ENCODE peak calls at places on chromosomes 16 and 17, in six cellular contexts. One of them, this sample, is unnamed.

GRCh38 chr16:89253548-89254287 is 36.2 kb downstream of the ZNF778 start:
- DNase-seq in HEK293T: no peak
- DNase-seq in A549: no peak
- DNase-seq in IMR-90: no peak
- DNase-seq in K562: no peak
- DNase-seq in HepG2: no peak
- DNase-seq in this sample: no peak

GRCh38 chr17:52233176-52233575 is 74.7 kb upstream of the CA10 start:
- DNase-seq in HepG2: no peak
- DNase-seq in HEK293T: no peak
- DNase-seq in IMR-90: no peak
- DNase-seq in K562: no peak
- DNase-seq in A549: no peak
- DNase-seq in this sample: no peak

GRCh38 chr17:74861554-74862107 is 1.9 kb upstream of the GRIN2C start:
- DNase-seq in K562: peak
- DNase-seq in IMR-90: no peak
- DNase-seq in HepG2: no peak
- DNase-seq in HEK293T: no peak
- DNase-seq in A549: no peak
- DNase-seq in this sample: no peak

GRCh38 chr17:65228734-65229390 is 91.7 kb downstream of the RGS9 start:
- DNase-seq in K562: peak
- DNase-seq in IMR-90: peak
- DNase-seq in HepG2: no peak
- DNase-seq in HEK293T: peak
- DNase-seq in A549: no peak
- DNase-seq in this sample: peak

GRCh38 chr17:34645636-34646035 is 66.3 kb downstream of the TMEM132E start:
- DNase-seq in IMR-90: no peak
- DNase-seq in HepG2: no peak
- DNase-seq in K562: peak
- DNase-seq in HEK293T: no peak
- DNase-seq in A549: no peak
- DNase-seq in this sample: no peak

GRCh38 chr17:74441537-74441936 is 9.6 kb downstream of the GPRC5C start:
- DNase-seq in HEK293T: no peak
- DNase-seq in A549: no peak
- DNase-seq in K562: no peak
- DNase-seq in HepG2: no peak
- DNase-seq in IMR-90: no peak
- DNase-seq in this sample: no peak

GRCh38 chr16:27690604-27691003 is 140.7 kb downstream of the KATNIP start:
- DNase-seq in IMR-90: peak
- DNase-seq in K562: peak
- DNase-seq in HEK293T: peak
- DNase-seq in A549: no peak
- DNase-seq in HepG2: peak
- DNase-seq in this sample: no peak

GRCh38 chr16:788399-789126 is at the start of gene CHTF18:
- DNase-seq in HEK293T: peak
- DNase-seq in IMR-90: peak
- DNase-seq in HepG2: peak
- DNase-seq in A549: peak
- DNase-seq in K562: peak
- DNase-seq in this sample: peak

GRCh38 chr16:84484579-84485254 is 19.7 kb downstream of the MEAK7 start:
- DNase-seq in HEK293T: peak
- DNase-seq in K562: peak
- DNase-seq in A549: peak
- DNase-seq in HepG2: peak
- DNase-seq in IMR-90: peak
- DNase-seq in this sample: no peak

GRCh38 chr16:142405-142804 is 3.9 kb upstream of the NPRL3 start:
- DNase-seq in IMR-90: no peak
- DNase-seq in A549: no peak
- DNase-seq in HEK293T: no peak
- DNase-seq in K562: no peak
- DNase-seq in HepG2: peak
- DNase-seq in this sample: no peak

GRCh38 chr16:17170435-17170834 is 300.3 kb downstream of the XYLT1 start:
- DNase-seq in HEK293T: no peak
- DNase-seq in IMR-90: no peak
- DNase-seq in HepG2: no peak
- DNase-seq in A549: no peak
- DNase-seq in K562: no peak
- DNase-seq in this sample: no peak

GRCh38 chr17:18241229-18241871 is 15.9 kb downstream of the LLGL1 start:
- DNase-seq in K562: no peak
- DNase-seq in IMR-90: no peak
- DNase-seq in HEK293T: no peak
- DNase-seq in HepG2: no peak
- DNase-seq in A549: no peak
- DNase-seq in this sample: no peak

GRCh38 chr16:21952040-21952792 is 945 bp upstream of the UQCRC2 start:
- DNase-seq in IMR-90: peak
- DNase-seq in A549: peak
- DNase-seq in HEK293T: peak
- DNase-seq in K562: peak
- DNase-seq in HepG2: peak
- DNase-seq in this sample: peak

GRCh38 chr17:76366247-76366646 is 12.5 kb upstream of the PRPSAP1 start:
- DNase-seq in HepG2: no peak
- DNase-seq in K562: no peak
- DNase-seq in HEK293T: no peak
- DNase-seq in A549: no peak
- DNase-seq in IMR-90: no peak
- DNase-seq in this sample: no peak

GRCh38 chr16:89723279-89724250 is 2.2 kb downstream of the ZNF276 start:
- DNase-seq in HepG2: no peak
- DNase-seq in IMR-90: peak
- DNase-seq in K562: no peak
- DNase-seq in A549: no peak
- DNase-seq in HEK293T: no peak
- DNase-seq in this sample: no peak

GRCh38 chr17:46072998-46073397 is 73.9 kb downstream of the STH start:
- DNase-seq in A549: peak
- DNase-seq in K562: no peak
- DNase-seq in HEK293T: no peak
- DNase-seq in HepG2: peak
- DNase-seq in IMR-90: peak
- DNase-seq in this sample: no peak

GRCh38 chr17:39841202-39841601 is 22.9 kb downstream of the IKZF3 start:
- DNase-seq in HEK293T: no peak
- DNase-seq in IMR-90: no peak
- DNase-seq in A549: no peak
- DNase-seq in HepG2: no peak
- DNase-seq in K562: no peak
- DNase-seq in this sample: no peak

GRCh38 chr17:17048106-17048505 is 5.8 kb downstream of the MPRIP start:
- DNase-seq in A549: no peak
- DNase-seq in K562: no peak
- DNase-seq in HEK293T: no peak
- DNase-seq in IMR-90: no peak
- DNase-seq in HepG2: no peak
- DNase-seq in this sample: no peak

GRCh38 chr17:67212231-67212630 is 32.8 kb downstream of the HELZ start:
- DNase-seq in HepG2: no peak
- DNase-seq in K562: no peak
- DNase-seq in IMR-90: peak
- DNase-seq in HEK293T: no peak
- DNase-seq in A549: no peak
- DNase-seq in this sample: no peak

GRCh38 chr17:71213936-71214335 is 906.9 kb upstream of the SOX9 start:
- DNase-seq in HepG2: no peak
- DNase-seq in IMR-90: no peak
- DNase-seq in K562: no peak
- DNase-seq in HEK293T: no peak
- DNase-seq in A549: no peak
- DNase-seq in this sample: no peak

GRCh38 chr17:66975614-66976378 is 11.3 kb downstream of the CACNG4 start:
- DNase-seq in K562: peak
- DNase-seq in IMR-90: no peak
- DNase-seq in HEK293T: peak
- DNase-seq in HepG2: peak
- DNase-seq in A549: peak
- DNase-seq in this sample: no peak

GRCh38 chr17:13297198-13297597 is 279.4 kb upstream of the ELAC2 start:
- DNase-seq in K562: no peak
- DNase-seq in HepG2: peak
- DNase-seq in A549: no peak
- DNase-seq in IMR-90: no peak
- DNase-seq in HEK293T: no peak
- DNase-seq in this sample: no peak

GRCh38 chr17:48499743-48500434 is 30.9 kb downstream of the HOXB1 start:
- DNase-seq in HEK293T: no peak
- DNase-seq in K562: no peak
- DNase-seq in HepG2: no peak
- DNase-seq in A549: no peak
- DNase-seq in IMR-90: peak
- DNase-seq in this sample: no peak

GRCh38 chr17:76179496-76180467 is 38.7 kb upstream of the FOXJ1 start:
- DNase-seq in HEK293T: no peak
- DNase-seq in K562: peak
- DNase-seq in A549: no peak
- DNase-seq in IMR-90: peak
- DNase-seq in HepG2: no peak
- DNase-seq in this sample: peak

GRCh38 chr16:11165349-11165748 is 90.7 kb downstream of the SOCS1 start:
- DNase-seq in K562: peak
- DNase-seq in HepG2: no peak
- DNase-seq in IMR-90: no peak
- DNase-seq in HEK293T: no peak
- DNase-seq in A549: no peak
- DNase-seq in this sample: no peak

GRCh38 chr17:76725580-76726230 is 701 bp downstream of the JMJD6 start:
- DNase-seq in HEK293T: peak
- DNase-seq in IMR-90: peak
- DNase-seq in K562: peak
- DNase-seq in A549: peak
- DNase-seq in HepG2: peak
- DNase-seq in this sample: no peak

GRCh38 chr16:82832861-82833260 is 206.1 kb downstream of the CDH13 start:
- DNase-seq in IMR-90: peak
- DNase-seq in HEK293T: no peak
- DNase-seq in A549: no peak
- DNase-seq in HepG2: no peak
- DNase-seq in K562: no peak
- DNase-seq in this sample: no peak

GRCh38 chr16:4897328-4897727 is 39.6 kb downstream of the PPL start:
- DNase-seq in IMR-90: no peak
- DNase-seq in A549: no peak
- DNase-seq in HEK293T: no peak
- DNase-seq in HepG2: no peak
- DNase-seq in K562: no peak
- DNase-seq in this sample: no peak

GRCh38 chr16:54493076-54493475 is 206.5 kb upstream of the IRX3 start:
- DNase-seq in HEK293T: no peak
- DNase-seq in K562: no peak
- DNase-seq in IMR-90: no peak
- DNase-seq in HepG2: no peak
- DNase-seq in A549: no peak
- DNase-seq in this sample: no peak

GRCh38 chr17:20035501-20035900 is 26.3 kb downstream of the SPECC1 start:
- DNase-seq in HepG2: no peak
- DNase-seq in HEK293T: no peak
- DNase-seq in A549: no peak
- DNase-seq in IMR-90: no peak
- DNase-seq in K562: no peak
- DNase-seq in this sample: no peak

GRCh38 chr17:82588266-82589175 is 59.7 kb downstream of the WDR45B start:
- DNase-seq in HEK293T: no peak
- DNase-seq in HepG2: no peak
- DNase-seq in K562: no peak
- DNase-seq in IMR-90: no peak
- DNase-seq in A549: no peak
- DNase-seq in this sample: no peak

GRCh38 chr16:86256995-86257394 is 253.3 kb upstream of the FOXF1 start:
- DNase-seq in A549: no peak
- DNase-seq in K562: no peak
- DNase-seq in HepG2: no peak
- DNase-seq in HEK293T: no peak
- DNase-seq in IMR-90: no peak
- DNase-seq in this sample: no peak

GRCh38 chr16:86248325-86248905 is 261.9 kb upstream of the FOXF1 start:
- DNase-seq in K562: no peak
- DNase-seq in A549: no peak
- DNase-seq in HepG2: no peak
- DNase-seq in HEK293T: no peak
- DNase-seq in IMR-90: no peak
- DNase-seq in this sample: no peak

GRCh38 chr16:86249631-86250030 is 260.7 kb upstream of the FOXF1 start:
- DNase-seq in A549: no peak
- DNase-seq in HepG2: no peak
- DNase-seq in K562: no peak
- DNase-seq in IMR-90: no peak
- DNase-seq in HEK293T: no peak
- DNase-seq in this sample: no peak

GRCh38 chr16:86251682-86252081 is 258.6 kb upstream of the FOXF1 start:
- DNase-seq in HepG2: no peak
- DNase-seq in IMR-90: peak
- DNase-seq in HEK293T: no peak
- DNase-seq in K562: no peak
- DNase-seq in A549: no peak
- DNase-seq in this sample: no peak

GRCh38 chr16:86252596-86252995 is 257.7 kb upstream of the FOXF1 start:
- DNase-seq in K562: peak
- DNase-seq in HepG2: no peak
- DNase-seq in HEK293T: peak
- DNase-seq in A549: no peak
- DNase-seq in IMR-90: peak
- DNase-seq in this sample: no peak
- TF ChIP-seq BHLHE40 in K562: no peak
- TF ChIP-seq BHLHE40 in HepG2: no peak
- TF ChIP-seq BHLHE40 in HEK293T: no peak
- TF ChIP-seq BHLHE40 in A549: no peak
- TF ChIP-seq BHLHE40 in IMR-90: no peak
- TF ChIP-seq BHLHE40 in this sample: no peak

GRCh38 chr17:42275527-42276358 is 448 bp downstream of the STAT5B start:
- DNase-seq in HepG2: no peak
- DNase-seq in A549: no peak
- DNase-seq in IMR-90: peak
- DNase-seq in K562: peak
- DNase-seq in HEK293T: peak
- DNase-seq in this sample: no peak
- TF ChIP-seq BHLHE40 in HepG2: no peak
- TF ChIP-seq BHLHE40 in A549: no peak
- TF ChIP-seq BHLHE40 in IMR-90: no peak
- TF ChIP-seq BHLHE40 in K562: peak
- TF ChIP-seq BHLHE40 in HEK293T: no peak
- TF ChIP-seq BHLHE40 in this sample: no peak

GRCh38 chr16:69904495-69905170 is 46.5 kb upstream of the CLEC18A start:
- DNase-seq in K562: no peak
- DNase-seq in A549: no peak
- DNase-seq in HepG2: no peak
- DNase-seq in HEK293T: no peak
- DNase-seq in IMR-90: no peak
- DNase-seq in this sample: no peak
- TF ChIP-seq BHLHE40 in K562: no peak
- TF ChIP-seq BHLHE40 in A549: no peak
- TF ChIP-seq BHLHE40 in HepG2: no peak
- TF ChIP-seq BHLHE40 in HEK293T: no peak
- TF ChIP-seq BHLHE40 in IMR-90: no peak
- TF ChIP-seq BHLHE40 in this sample: no peak

GRCh38 chr17:1055751-1056645 is 59.1 kb downstream of the TIMM22 start:
- DNase-seq in IMR-90: peak
- DNase-seq in K562: peak
- DNase-seq in HEK293T: peak
- DNase-seq in HepG2: peak
- DNase-seq in A549: peak
- DNase-seq in this sample: no peak
- TF ChIP-seq BHLHE40 in IMR-90: no peak
- TF ChIP-seq BHLHE40 in K562: no peak
- TF ChIP-seq BHLHE40 in HEK293T: no peak
- TF ChIP-seq BHLHE40 in HepG2: no peak
- TF ChIP-seq BHLHE40 in A549: no peak
- TF ChIP-seq BHLHE40 in this sample: no peak

This sample was measured in GM12878.